ENCODE peak calls at places on chromosomes 12 and 14, in six cellular contexts. C, G, O, P, B and H are unnamed samples.

GRCh38 chr14:32702571-32702970 is 236.1 kb upstream of the NPAS3 start:
- DNase-seq in C (peak; percentile 48), G (no peak), O (no peak), P (peak; percentile 46), B (no peak), H (peak; percentile 46)

GRCh38 chr12:132529156-132529839 is 39.3 kb downstream of the FBRSL1 start:
- DNase-seq in C (no peak), G (no peak), O (no peak), P (no peak), B (no peak), H (no peak)

GRCh38 chr12:64595863-64596793 is 14.2 kb upstream of the RASSF3 start:
- DNase-seq in C (no peak), G (no peak), O (no peak), P (no peak), B (no peak), H (no peak)

GRCh38 chr14:42335918-42336317 is 729.2 kb downstream of the LRFN5 start:
- DNase-seq in C (no peak), G (no peak), O (no peak), P (no peak), B (no peak), H (no peak)

GRCh38 chr12:47758834-47759690 is at the start of gene RAPGEF3:
- DNase-seq in C (peak; percentile 66), G (no peak), O (peak; percentile 51), P (peak; percentile 86), B (peak; percentile 90), H (peak; percentile 66)

GRCh38 chr12:111650912-111651311 is 34.8 kb downstream of the BRAP start:
- DNase-seq in C (no peak), G (no peak), O (no peak), P (no peak), B (no peak), H (no peak)

GRCh38 chr12:74915718-74916117 is 293.9 kb downstream of the KCNC2 start:
- DNase-seq in C (no peak), G (no peak), O (no peak), P (no peak), B (no peak), H (no peak)

GRCh38 chr14:50000215-50001145 is 107.6 kb downstream of the ARF6 start:
- DNase-seq in C (peak; percentile 73), G (peak; percentile 71), O (peak; percentile 68), P (peak; percentile 30), B (no peak), H (peak; percentile 62)

GRCh38 chr12:53251477-53252348 is 16.4 kb upstream of the ESPL1 start:
- DNase-seq in C (peak; percentile 84), G (peak; percentile 48), O (peak; percentile 68), P (peak; percentile 76), B (peak; percentile 90), H (peak; percentile 78)

GRCh38 chr12:117007618-117008017 is 91.6 kb downstream of the TESC start:
- DNase-seq in C (no peak), G (no peak), O (no peak), P (no peak), B (no peak), H (no peak)

GRCh38 chr12:118357327-118358007 is 15.2 kb downstream of the TAOK3 start:
- DNase-seq in C (no peak), G (peak; percentile 63), O (peak; percentile 66), P (no peak), B (no peak), H (peak; percentile 72)

GRCh38 chr12:119512772-119513497 is 80.6 kb upstream of the TMEM233 start:
- DNase-seq in C (no peak), G (no peak), O (no peak), P (no peak), B (no peak), H (no peak)

GRCh38 chr12:93381183-93381975 is 3.7 kb downstream of the NUDT4 start:
- DNase-seq in C (no peak), G (no peak), O (no peak), P (no peak), B (no peak), H (no peak)

GRCh38 chr14:90140298-90140955 is 78.6 kb downstream of the KCNK13 start:
- DNase-seq in C (no peak), G (no peak), O (no peak), P (no peak), B (no peak), H (no peak)

GRCh38 chr14:85399196-85399595 is 130.7 kb upstream of the FLRT2 start:
- DNase-seq in C (no peak), G (no peak), O (no peak), P (no peak), B (no peak), H (no peak)

GRCh38 chr12:65470261-65470660 is 191.8 kb downstream of the MSRB3 start:
- DNase-seq in C (no peak), G (no peak), O (no peak), P (no peak), B (no peak), H (no peak)

GRCh38 chr12:45536254-45536653 is 193.3 kb upstream of the ARID2 start:
- DNase-seq in C (no peak), G (no peak), O (no peak), P (no peak), B (no peak), H (no peak)

GRCh38 chr12:65074932-65075331 is 46.2 kb downstream of the WIF1 start:
- DNase-seq in C (peak; percentile 73), G (peak; percentile 27), O (no peak), P (no peak), B (no peak), H (no peak)

GRCh38 chr14:66395300-66395699 is 90.9 kb upstream of the CCDC196 start:
- DNase-seq in C (peak; percentile 65), G (no peak), O (peak; percentile 41), P (no peak), B (no peak), H (peak; percentile 33)

GRCh38 chr12:49061157-49061650 is 610 bp upstream of the KMT2D start:
- DNase-seq in C (peak; percentile 30), G (no peak), O (no peak), P (no peak), B (no peak), H (peak; percentile 9)

GRCh38 chr12:61037792-61038191 is 1222.4 kb upstream of the USP15 start:
- DNase-seq in C (no peak), G (no peak), O (no peak), P (no peak), B (no peak), H (no peak)

GRCh38 chr14:59013672-59014298 is 174.7 kb upstream of the DAAM1 start:
- DNase-seq in C (no peak), G (no peak), O (no peak), P (no peak), B (no peak), H (no peak)

GRCh38 chr12:100611031-100611430 is 37.5 kb downstream of the GAS2L3 start:
- DNase-seq in C (no peak), G (no peak), O (no peak), P (no peak), B (no peak), H (no peak)

GRCh38 chr12:53172352-53172751 is 8.2 kb upstream of the ZNF740 start:
- DNase-seq in C (no peak), G (no peak), O (no peak), P (no peak), B (no peak), H (no peak)

GRCh38 chr12:53828598-53828997 is 76.8 kb upstream of the CISTR start:
- DNase-seq in C (no peak), G (no peak), O (no peak), P (no peak), B (no peak), H (no peak)

GRCh38 chr12:4009979-4010704 is 136.9 kb upstream of the PARP11 start:
- DNase-seq in C (no peak), G (no peak), O (no peak), P (no peak), B (no peak), H (no peak)

GRCh38 chr14:95918466-95918865 is 41.8 kb downstream of the TUNAR start:
- DNase-seq in C (no peak), G (no peak), O (no peak), P (no peak), B (no peak), H (no peak)

GRCh38 chr12:94676011-94676709 is 25.8 kb upstream of the TMCC3 start:
- DNase-seq in C (no peak), G (no peak), O (peak; percentile 77), P (peak; percentile 30), B (no peak), H (peak; percentile 37)

GRCh38 chr14:93789366-93790130 is 1.3 kb upstream of the PRIMA1 start:
- DNase-seq in C (no peak), G (no peak), O (no peak), P (no peak), B (no peak), H (no peak)
- H3K27me3 ChIP-seq in C (peaks cover 5% of the 10 kb centered on the region), G (no peaks in the 10 kb centered on the region), O (peaks cover 6% of the 10 kb centered on the region), P (no peaks in the 10 kb centered on the region), B (no peaks in the 10 kb centered on the region), H (peaks cover 3% of the 10 kb centered on the region)

DNA sequence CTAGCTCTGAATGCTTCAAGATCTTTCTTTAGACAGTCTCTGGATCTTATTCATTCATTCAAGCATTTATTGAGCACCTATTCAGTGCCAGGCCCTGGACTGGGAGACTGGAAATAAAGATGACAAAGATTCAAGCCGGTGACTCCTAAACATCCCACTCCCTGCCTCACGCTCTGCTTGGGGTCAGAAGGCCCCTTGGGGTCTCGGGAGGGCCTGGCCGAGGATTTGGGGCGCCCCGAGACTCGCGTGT is 224 bp upstream of the DTX1 start:
- DNase-seq in C (no peak), G (no peak), O (no peak), P (no peak), B (no peak), H (no peak)
- H3K4me3 ChIP-seq in C (no peak overlapping the region), G (no peak overlapping the region), O (peak overlapping the region; percentile 66), P (no peak overlapping the region), B (peak overlapping the region; percentile 53), H (peak overlapping the region; percentile 30)

GRCh38 chr12:50620975-50621360 is 116.2 kb downstream of the DIP2B start:
- DNase-seq in C (no peak), G (no peak), O (no peak), P (no peak), B (no peak), H (no peak)
- H3K27ac ChIP-seq in C (no peak overlapping the region), G (no peak overlapping the region), O (no peak overlapping the region), P (no peak overlapping the region), B (no peak overlapping the region), H (no peak overlapping the region)

GRCh38 chr12:40692617-40693502 is 621 bp downstream of the CNTN1 start:
- DNase-seq in C (no peak), G (no peak), O (no peak), P (peak; percentile 50), B (peak; percentile 73), H (no peak)

GRCh38 chr12:40691913-40692616 is at the start of gene CNTN1:
- DNase-seq in C (peak; percentile 88), G (peak; percentile 36), O (no peak), P (peak; percentile 78), B (peak; percentile 69), H (no peak)

GRCh38 chr12:40689576-40689975 is 2.7 kb upstream of the CNTN1 start:
- DNase-seq in C (no peak), G (no peak), O (no peak), P (no peak), B (no peak), H (no peak)

GRCh38 chr12:40697566-40698257 is 5.5 kb downstream of the CNTN1 start:
- DNase-seq in C (no peak), G (no peak), O (no peak), P (no peak), B (no peak), H (no peak)

DNA sequence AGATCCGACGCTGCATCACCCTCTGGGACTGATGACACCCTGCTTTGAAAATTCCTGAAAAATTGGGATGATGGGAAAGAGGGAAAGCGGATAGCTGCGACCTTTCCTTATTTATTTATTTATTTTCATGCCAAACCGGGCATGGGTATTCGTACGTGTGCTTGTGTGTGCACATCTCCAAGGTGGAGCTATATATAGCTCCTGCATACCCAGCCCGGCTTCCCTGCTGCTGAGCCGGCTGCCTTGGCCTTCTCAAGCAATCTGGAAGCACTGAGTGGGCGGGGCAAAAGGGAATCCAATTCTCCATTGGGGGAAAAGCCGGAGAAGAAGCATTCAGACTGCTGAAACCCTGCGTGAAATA is 1.2 kb downstream of the CNTN1 start:
- DNase-seq in C (no peak), G (peak; percentile 27), O (no peak), P (peak; percentile 53), B (no peak), H (no peak)
- H3K27me3 ChIP-seq in C (no peaks in the 10 kb centered on the region), G (no peaks in the 10 kb centered on the region), O (no peaks in the 10 kb centered on the region), P (no peaks in the 10 kb centered on the region), B (peaks cover 4% of the 10 kb centered on the region), H (peaks cover 4% of the 10 kb centered on the region)